ENCODE peak calls at places on chromosomes 2 and 18, in six cellular contexts. N is HepG2, E is HCT116, G is K562, J is H1, K is GM12878. H is an unnamed sample.
A peak's percentile ranks its signal among the peaks of the same experiment; 100 is the strongest.

GRCh38 chr18:21826196-21826595 is 85.6 kb downstream of the MIB1 start:
- DNase-seq in G (no peak), E (no peak), K (no peak), J (no peak), N (no peak), H (no peak)

GRCh38 chr2:166665991-166666940 is 172.2 kb upstream of the SCN7A start:
- DNase-seq in K (no peak), J (no peak), E (no peak), G (no peak), N (no peak), H (no peak)

GRCh38 chr18:64331419-64331818 is 182.5 kb upstream of the LINC00305 start:
- DNase-seq in K (no peak), G (no peak), N (no peak), E (no peak), J (no peak), H (no peak)

GRCh38 chr18:23250893-23251656 is 115.8 kb downstream of the CABLES1 start:
- DNase-seq in G (no peak), K (no peak), J (no peak), E (no peak), N (no peak), H (no peak)

GRCh38 chr2:101733257-101733993 is 35.9 kb downstream of the MAP4K4 start:
- DNase-seq in K (no peak), J (no peak), G (no peak), N (peak; percentile 94), E (no peak), H (no peak)

GRCh38 chr2:224104668-224105386 is 65.7 kb upstream of the SERPINE2 start:
- DNase-seq in N (peak; percentile 94), G (no peak), E (peak; percentile 43), K (no peak), J (no peak), H (no peak)

GRCh38 chr2:182542501-182543258 is 115.8 kb upstream of the PDE1A start:
- DNase-seq in G (no peak), E (no peak), N (no peak), J (no peak), K (no peak), H (no peak)

GRCh38 chr2:161710131-161710915 is 86.1 kb downstream of the SLC4A10 start:
- DNase-seq in J (no peak), E (no peak), N (no peak), K (no peak), G (no peak), H (no peak)

GRCh38 chr2:127121341-127121740 is 14.4 kb upstream of the BIN1 start:
- DNase-seq in K (no peak), G (no peak), N (no peak), E (no peak), J (no peak), H (no peak)

GRCh38 chr18:41594582-41594981 is 360.5 kb upstream of the PIK3C3 start:
- DNase-seq in J (no peak), K (no peak), G (no peak), E (no peak), N (no peak), H (no peak)

GRCh38 chr2:186949716-186950256 is 100.8 kb upstream of the ZSWIM2 start:
- DNase-seq in K (no peak), E (no peak), N (no peak), J (peak; percentile 11), G (no peak), H (no peak)

GRCh38 chr2:29802976-29803375 is 118.4 kb downstream of the ALK start:
- DNase-seq in J (no peak), N (no peak), K (no peak), E (no peak), G (no peak), H (no peak)

GRCh38 chr2:239563561-239563960 is 162.7 kb upstream of the HDAC4 start:
- DNase-seq in G (no peak), K (no peak), N (no peak), E (no peak), J (no peak), H (no peak)

GRCh38 chr2:30476636-30477035 is 29.6 kb downstream of the LCLAT1 start:
- DNase-seq in E (no peak), G (no peak), K (no peak), N (no peak), J (no peak), H (no peak)

GRCh38 chr2:101704046-101704466 is 6.5 kb downstream of the MAP4K4 start:
- DNase-seq in E (no peak), N (no peak), J (no peak), K (no peak), G (no peak), H (no peak)

GRCh38 chr2:63660060-63660459 is 71.3 kb downstream of the MDH1 start:
- DNase-seq in N (no peak), K (no peak), J (no peak), E (no peak), G (no peak), H (no peak)

GRCh38 chr2:172129404-172129803 is 26.7 kb upstream of the DLX2 start:
- DNase-seq in K (no peak), E (no peak), J (no peak), N (no peak), G (no peak), H (no peak)

GRCh38 chr18:12409466-12409865 is 1.7 kb downstream of the PRELID3A start:
- DNase-seq in K (no peak), J (no peak), E (no peak), G (no peak), N (no peak), H (no peak)

GRCh38 chr2:38129987-38130386 is 54.0 kb upstream of the CYP1B1 start:
- DNase-seq in E (no peak), N (no peak), G (no peak), K (no peak), J (no peak), H (no peak)

GRCh38 chr2:227389661-227390060 is 1.9 kb upstream of the SCYGR1 start:
- DNase-seq in N (no peak), E (no peak), K (no peak), G (no peak), J (no peak), H (no peak)

GRCh38 chr18:2905802-2906521 is 59.2 kb downstream of the EMILIN2 start:
- DNase-seq in J (peak; percentile 65), K (no peak), G (no peak), E (peak; percentile 33), N (peak; percentile 44), H (no peak)

GRCh38 chr2:150076281-150076680 is 411.2 kb downstream of the RND3 start:
- DNase-seq in K (no peak), E (no peak), G (no peak), J (no peak), N (no peak), H (no peak)

GRCh38 chr18:24778810-24779418 is 318.5 kb downstream of the HRH4 start:
- DNase-seq in G (no peak), N (no peak), E (no peak), J (no peak), K (no peak), H (no peak)

DNA sequence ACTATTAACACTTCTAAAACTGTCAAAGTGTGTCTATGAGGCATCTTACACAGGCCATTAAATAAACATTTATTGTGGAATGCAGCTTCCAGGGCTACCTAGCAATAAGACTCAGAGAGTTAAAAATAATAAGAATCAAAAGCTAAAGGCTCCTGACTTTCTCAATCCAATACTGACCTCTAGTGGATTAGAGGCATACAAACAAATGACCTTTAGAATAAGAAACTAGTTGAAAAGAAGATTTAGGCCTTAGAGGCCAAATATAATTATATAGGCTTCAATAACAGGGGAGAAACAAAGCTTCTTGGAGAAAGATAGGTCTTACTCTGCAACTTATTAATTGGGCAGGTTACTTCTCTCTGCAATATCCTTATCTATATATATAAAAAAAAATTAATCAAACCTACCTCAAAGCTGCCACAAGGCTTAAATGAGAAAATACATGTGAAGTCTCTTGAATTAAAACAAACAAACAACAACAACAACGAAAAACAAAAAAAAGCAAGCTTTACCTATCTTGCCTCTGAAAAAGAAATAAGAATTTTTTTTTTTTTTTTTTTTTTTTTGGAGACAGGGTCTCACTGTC is 246.1 kb downstream of the EXOC6B start:
- DNase-seq in J (no peak), K (no peak), G (peak; percentile 7), N (peak; percentile 70), E (peak; percentile 26), H (peak; percentile 13)
- H3K4me1 ChIP-seq in J (no peaks in the 10 kb centered on the region), K (no peaks in the 10 kb centered on the region), G (no peaks in the 10 kb centered on the region), N (peaks cover 7% of the 10 kb centered on the region), E (no peaks in the 10 kb centered on the region), H (no peaks in the 10 kb centered on the region)

DNA sequence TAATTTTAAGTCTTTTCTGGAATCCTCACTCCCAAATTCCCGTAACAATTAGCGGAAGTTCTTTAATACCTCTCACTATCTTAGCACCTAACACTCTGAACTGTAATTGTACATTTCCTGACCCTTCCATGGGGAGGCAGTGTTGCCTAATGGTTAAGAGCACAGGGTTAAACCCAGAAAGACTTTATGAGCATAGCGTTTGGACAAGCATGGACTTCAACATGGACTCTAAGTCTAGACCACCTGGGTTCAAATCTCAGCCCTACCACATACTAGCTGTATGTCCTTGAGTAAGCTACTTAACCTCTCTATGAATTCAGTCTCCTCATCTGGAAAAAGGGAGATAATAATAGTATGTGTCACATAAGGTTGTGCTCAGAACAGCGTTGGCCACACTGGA is 13.0 kb downstream of the ANTXR1 start:
- DNase-seq in G (peak; percentile 39), K (peak; percentile 3), N (peak; percentile 78), E (peak; percentile 36), J (peak; percentile 66), H (peak; percentile 44)
- TF ChIP-seq YY1 in G (no peak), K (no peak), N (no peak), E (no peak), J (no peak), H (no peak)

GRCh38 chr2:2222931-2223330 is 108.1 kb downstream of the MYT1L start:
- DNase-seq in J (no peak), K (no peak), G (no peak), N (no peak), E (no peak), H (no peak)

GRCh38 chr2:2232167-2232566 is 98.9 kb downstream of the MYT1L start:
- DNase-seq in J (no peak), E (no peak), K (no peak), G (no peak), N (no peak), H (no peak)

GRCh38 chr2:2229898-2230817 is 100.9 kb downstream of the MYT1L start:
- DNase-seq in G (no peak), K (no peak), E (no peak), N (no peak), J (no peak), H (no peak)

GRCh38 chr2:2226326-2226725 is 104.7 kb downstream of the MYT1L start:
- DNase-seq in K (no peak), G (no peak), J (no peak), E (no peak), N (no peak), H (no peak)
- TF ChIP-seq ZNF274 in K (no peak), G (no peak), J (no peak), E (no peak), N (no peak), H (no peak)

GRCh38 chr2:16663121-16663905 is 2.3 kb downstream of the CYRIA start:
- DNase-seq in G (no peak), J (no peak), E (no peak), N (no peak), K (no peak), H (no peak)

GRCh38 chr2:16664052-16664731 is 1.4 kb downstream of the CYRIA start:
- DNase-seq in N (no peak), K (no peak), J (no peak), E (no peak), G (no peak), H (no peak)

GRCh38 chr2:16666453-16666801 is 793 bp upstream of the CYRIA start:
- DNase-seq in E (no peak), K (no peak), G (no peak), J (peak; percentile 57), N (no peak), H (peak; percentile 30)

GRCh38 chr2:16664809-16665745 is 557 bp downstream of the CYRIA start:
- DNase-seq in J (no peak), N (no peak), G (no peak), K (no peak), E (no peak), H (no peak)

GRCh38 chr2:16665746-16666452 is at the start of gene CYRIA:
- DNase-seq in K (no peak), J (peak; percentile 71), G (peak; percentile 87), N (no peak), E (no peak), H (no peak)
- H3K4me1 ChIP-seq in K (peaks cover 30% of the 10 kb centered on the region), J (no peaks in the 10 kb centered on the region), G (peaks cover 16% of the 10 kb centered on the region), N (peaks cover 5% of the 10 kb centered on the region), E (peaks cover 5% of the 10 kb centered on the region), H (peaks cover 4% of the 10 kb centered on the region)

H was measured in NT2/D1.